ENCODE peak calls at places on chromosomes 1 and 21, in seven cellular contexts. X is cardiac muscle cell; A is CD4-positive, CD25-positive, alpha-beta regulatory T cell; P is CD8-positive, alpha-beta memory T cell; B is MM.1S; L is neural progenitor cell; J is NT2/D1. K is an unnamed sample.

GRCh38 chr1:166490437-166490784 is 323.6 kb upstream of the FAM78B start:
- DNase-seq in X (no peak), A (no peak), P (no peak), B (no peak), L (no peak), J (no peak), K (no peak)

GRCh38 chr1:214337536-214337935 is 56.6 kb downstream of the SMYD2 start:
- DNase-seq in X (peak; percentile 67), A (no peak), P (no peak), B (no peak), L (peak; percentile 29), J (no peak), K (no peak)

GRCh38 chr1:65435987-65436386 is 15.5 kb downstream of the LEPR start:
- DNase-seq in X (peak; percentile 78), A (no peak), P (no peak), B (no peak), L (no peak), J (no peak), K (no peak)

GRCh38 chr1:19203440-19203839 is 6.6 kb downstream of the UBR4 start:
- DNase-seq in X (peak; percentile 34), A (no peak), P (no peak), B (no peak), L (no peak), J (no peak), K (no peak)

GRCh38 chr1:8226747-8227146 is 91.2 kb upstream of the SLC45A1 start:
- DNase-seq in X (no peak), A (no peak), P (no peak), B (no peak), L (no peak), J (no peak), K (no peak)

GRCh38 chr1:207243756-207244408 is 77.6 kb upstream of the CD55 start:
- DNase-seq in X (no peak), A (no peak), P (no peak), B (no peak), L (no peak), J (no peak), K (no peak)

GRCh38 chr21:45970674-45971486 is 10.7 kb upstream of the COL6A1 start:
- DNase-seq in X (peak; percentile 68), A (no peak), P (peak; percentile 38), B (peak; percentile 33), L (peak; percentile 82), J (no peak), K (peak; percentile 26)

GRCh38 chr1:46039571-46040052 is 92.8 kb downstream of the PIK3R3 start:
- DNase-seq in X (peak; percentile 82), A (no peak), P (no peak), B (no peak), L (no peak), J (no peak), K (no peak)

GRCh38 chr1:173193639-173194038 is 13.5 kb downstream of the TNFSF4 start:
- DNase-seq in X (peak; percentile 12), A (no peak), P (no peak), B (no peak), L (no peak), J (no peak), K (no peak)

GRCh38 chr1:176033474-176033873 is 173.6 kb downstream of the COP1 start:
- DNase-seq in X (peak; percentile 3), A (no peak), P (no peak), B (no peak), L (no peak), J (no peak), K (no peak)

GRCh38 chr1:112862753-112863426 is 93.1 kb downstream of the SLC16A1 start:
- DNase-seq in X (no peak), A (no peak), P (no peak), B (no peak), L (no peak), J (no peak), K (no peak)

GRCh38 chr1:37634554-37635308 is at the start of gene RSPO1:
- DNase-seq in X (peak; percentile 50), A (no peak), P (no peak), B (no peak), L (peak; percentile 82), J (peak; percentile 15), K (no peak)

GRCh38 chr1:87292684-87293493 is 35.8 kb upstream of the LMO4 start:
- DNase-seq in X (peak; percentile 80), A (peak; percentile 60), P (peak; percentile 50), B (peak; percentile 65), L (peak; percentile 89), J (peak; percentile 68), K (peak; percentile 48)

GRCh38 chr1:102902045-102902444 is 206.3 kb downstream of the COL11A1 start:
- DNase-seq in X (no peak), A (no peak), P (no peak), B (no peak), L (no peak), J (no peak), K (no peak)

GRCh38 chr1:176800978-176801552 is 338.1 kb downstream of the PAPPA2 start:
- DNase-seq in X (no peak), A (no peak), P (no peak), B (no peak), L (no peak), J (no peak), K (no peak)

GRCh38 chr1:27566462-27567182 is 37.3 kb downstream of the AHDC1 start:
- DNase-seq in X (no peak), A (no peak), P (no peak), B (no peak), L (peak; percentile 51), J (no peak), K (peak; percentile 40)

GRCh38 chr1:160665330-160666078 is 18.7 kb upstream of the SLAMF1 start:
- DNase-seq in X (peak; percentile 83), A (peak; percentile 68), P (peak; percentile 28), B (peak; percentile 78), L (no peak), J (no peak), K (no peak)

GRCh38 chr1:80892452-80892995 is 908.2 kb upstream of the ADGRL2 start:
- DNase-seq in X (peak; percentile 49), A (no peak), P (no peak), B (peak; percentile 74), L (peak; percentile 47), J (no peak), K (no peak)

GRCh38 chr21:42683371-42684108 is 30.1 kb downstream of the PDE9A start:
- DNase-seq in X (no peak), A (no peak), P (no peak), B (no peak), L (no peak), J (no peak), K (no peak)

GRCh38 chr1:194167956-194168355 is 981.5 kb upstream of the B3GALT2 start:
- DNase-seq in X (no peak), A (no peak), P (no peak), B (no peak), L (no peak), J (no peak), K (no peak)

GRCh38 chr1:163275222-163275621 is 46.5 kb upstream of the NUF2 start:
- DNase-seq in X (no peak), A (no peak), P (no peak), B (no peak), L (no peak), J (no peak), K (peak; percentile 17)

GRCh38 chr1:241447056-241447649 is 72.4 kb downstream of the FH start:
- DNase-seq in X (no peak), A (no peak), P (no peak), B (no peak), L (no peak), J (no peak), K (no peak)

GRCh38 chr1:241440904-241441303 is 78.7 kb downstream of the FH start:
- DNase-seq in X (no peak), A (no peak), P (no peak), B (no peak), L (no peak), J (no peak), K (no peak)

GRCh38 chr1:241442686-241443085 is 76.9 kb downstream of the FH start:
- DNase-seq in X (no peak), A (no peak), P (no peak), B (no peak), L (no peak), J (no peak), K (no peak)

GRCh38 chr1:241444836-241445235 is 74.7 kb downstream of the FH start:
- DNase-seq in X (no peak), A (no peak), P (no peak), B (peak; percentile 72), L (no peak), J (no peak), K (no peak)

DNA sequence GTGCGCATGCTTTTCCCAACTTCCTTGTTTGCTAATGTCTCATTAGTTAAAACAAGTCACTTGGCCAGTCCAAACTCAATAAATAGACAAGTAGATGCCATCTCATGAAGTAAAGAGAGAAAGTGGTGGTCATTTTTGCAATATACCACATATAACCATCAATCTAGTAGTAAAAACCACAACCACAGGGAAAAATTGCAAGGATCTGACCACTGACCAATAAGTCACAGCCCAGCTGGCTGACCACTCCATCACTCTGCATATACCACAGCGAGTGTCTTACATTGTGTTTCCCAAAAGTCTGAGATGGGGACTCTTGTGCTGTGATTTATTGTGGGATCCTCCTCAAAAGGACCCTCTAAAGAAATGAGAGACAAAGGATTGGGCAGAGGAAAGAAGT is 76.0 kb downstream of the FH start:
- DNase-seq in X (no peak), A (no peak), P (no peak), B (no peak), L (no peak), J (no peak), K (no peak)
- H3K4me1 ChIP-seq in X (no peaks in the 10 kb centered on the region), A (no peaks in the 10 kb centered on the region), P (no peaks in the 10 kb centered on the region), B (no peaks in the 10 kb centered on the region), L (no peaks in the 10 kb centered on the region), J (no peaks in the 10 kb centered on the region), K (no peaks in the 10 kb centered on the region)

DNA sequence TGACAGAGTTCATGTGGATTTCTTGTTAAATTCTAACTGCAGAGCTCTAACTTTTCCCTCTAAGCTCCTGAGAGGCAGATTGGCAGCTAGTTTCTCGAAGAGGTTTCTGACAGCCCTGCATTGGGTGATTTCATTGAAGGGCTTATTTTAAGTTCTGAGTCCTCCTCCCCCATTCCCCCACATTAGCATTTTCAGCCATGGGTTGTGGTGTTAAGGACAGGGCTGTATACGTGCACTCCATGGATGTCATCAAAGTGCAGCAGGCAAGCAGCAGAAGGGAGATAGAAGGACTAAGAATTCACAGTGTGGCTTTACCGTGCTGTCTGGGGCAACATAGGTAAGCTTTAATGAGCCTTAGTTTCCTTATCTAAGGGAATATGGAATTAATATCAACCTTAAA is 19.0 kb downstream of the CRYZ start:
- DNase-seq in X (no peak), A (no peak), P (no peak), B (no peak), L (no peak), J (no peak), K (no peak)
- H3K9me3 ChIP-seq in X (no peaks in the 10 kb centered on the region), A (no peaks in the 10 kb centered on the region), P (no peaks in the 10 kb centered on the region), B (no peaks in the 10 kb centered on the region), L (no peaks in the 10 kb centered on the region), J (no peaks in the 10 kb centered on the region), K (no peaks in the 10 kb centered on the region)

GRCh38 chr1:208564466-208564865 is 320.3 kb upstream of the PLXNA2 start:
- DNase-seq in X (no peak), A (no peak), P (no peak), B (no peak), L (no peak), J (no peak), K (no peak)
- H3K4me1 ChIP-seq in X (no peaks in the 10 kb centered on the region), A (no peaks in the 10 kb centered on the region), P (no peaks in the 10 kb centered on the region), B (no peaks in the 10 kb centered on the region), L (no peaks in the 10 kb centered on the region), J (no peaks in the 10 kb centered on the region), K (no peaks in the 10 kb centered on the region)

DNA sequence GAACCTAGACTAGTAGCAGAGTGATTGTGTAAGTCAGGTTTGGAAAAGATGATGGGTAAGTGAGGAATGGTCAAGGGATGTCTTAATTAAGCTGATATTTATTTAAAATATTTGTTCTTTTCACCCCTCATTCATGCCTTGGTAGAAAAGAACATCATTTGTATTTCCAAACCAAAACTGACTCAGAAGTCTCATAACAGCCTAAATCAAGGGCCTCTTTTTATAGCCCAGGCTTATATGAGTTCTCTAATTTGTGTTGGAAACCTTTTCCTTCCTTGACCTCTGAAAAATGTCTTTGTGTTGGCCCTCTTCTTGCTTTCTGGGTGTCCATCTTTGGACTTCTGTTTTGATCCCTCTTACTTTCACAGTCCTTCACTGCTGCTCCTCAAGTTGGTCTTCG is 1428.2 kb downstream of the MRPL39 start:
- DNase-seq in X (no peak), A (no peak), P (no peak), B (no peak), L (no peak), J (no peak), K (no peak)
- H3K9me3 ChIP-seq in X (no peaks in the 10 kb centered on the region), A (peaks cover 5% of the 10 kb centered on the region), P (no peaks in the 10 kb centered on the region), B (no peaks in the 10 kb centered on the region), L (peaks cover 17% of the 10 kb centered on the region), J (peaks cover 13% of the 10 kb centered on the region), K (peaks cover 3% of the 10 kb centered on the region)

K was measured in CD4-positive, alpha-beta memory T cell.